ENCODE peak calls at places on chromosomes 6 and 20, in five cellular contexts. One of them, this sample, is unnamed.

GRCh38 chr6:168648730-168649129 is 207.7 kb downstream of the SMOC2 start:
- DNase-seq in stimulated activated CD4-positive, alpha-beta T cell treated with anti-CD3 and anti-CD28 coated beads, Interleukin-4, amount 100 ng/mL, for 48 hours: no peak
- DNase-seq in T-helper 1 cell: no peak
- DNase-seq in amniotic stem cell: no peak
- DNase-seq in activated CD4-positive, alpha-beta memory T cell treated with anti-CD3 and anti-CD28 coated beads, Interleukin-2, amount 10 ng/mL, durations not matched to agents 7 days and 5 days: no peak
- DNase-seq in this sample: no peak

GRCh38 chr6:166800110-166800509 is 156.2 kb downstream of the RNASET2 start:
- DNase-seq in stimulated activated CD4-positive, alpha-beta T cell treated with anti-CD3 and anti-CD28 coated beads, Interleukin-4, amount 100 ng/mL, for 48 hours: no peak
- DNase-seq in T-helper 1 cell: no peak
- DNase-seq in amniotic stem cell: no peak
- DNase-seq in activated CD4-positive, alpha-beta memory T cell treated with anti-CD3 and anti-CD28 coated beads, Interleukin-2, amount 10 ng/mL, durations not matched to agents 7 days and 5 days: no peak
- DNase-seq in this sample: no peak

GRCh38 chr20:19552144-19552895 is 205.7 kb upstream of the RIN2 start:
- DNase-seq in stimulated activated CD4-positive, alpha-beta T cell treated with anti-CD3 and anti-CD28 coated beads, Interleukin-4, amount 100 ng/mL, for 48 hours: no peak
- DNase-seq in T-helper 1 cell: no peak
- DNase-seq in amniotic stem cell: no peak
- DNase-seq in activated CD4-positive, alpha-beta memory T cell treated with anti-CD3 and anti-CD28 coated beads, Interleukin-2, amount 10 ng/mL, durations not matched to agents 7 days and 5 days: no peak
- DNase-seq in this sample: no peak

GRCh38 chr6:157761331-157761921 is 61.6 kb upstream of the SNX9 start:
- DNase-seq in stimulated activated CD4-positive, alpha-beta T cell treated with anti-CD3 and anti-CD28 coated beads, Interleukin-4, amount 100 ng/mL, for 48 hours: peak
- DNase-seq in T-helper 1 cell: no peak
- DNase-seq in amniotic stem cell: no peak
- DNase-seq in activated CD4-positive, alpha-beta memory T cell treated with anti-CD3 and anti-CD28 coated beads, Interleukin-2, amount 10 ng/mL, durations not matched to agents 7 days and 5 days: peak
- DNase-seq in this sample: peak

GRCh38 chr20:64222273-64222672 is 33.3 kb upstream of the PCMTD2 start:
- DNase-seq in stimulated activated CD4-positive, alpha-beta T cell treated with anti-CD3 and anti-CD28 coated beads, Interleukin-4, amount 100 ng/mL, for 48 hours: no peak
- DNase-seq in T-helper 1 cell: no peak
- DNase-seq in amniotic stem cell: no peak
- DNase-seq in activated CD4-positive, alpha-beta memory T cell treated with anti-CD3 and anti-CD28 coated beads, Interleukin-2, amount 10 ng/mL, durations not matched to agents 7 days and 5 days: no peak
- DNase-seq in this sample: no peak

GRCh38 chr6:13428528-13429405 is 58.6 kb downstream of the GFOD1 start:
- DNase-seq in stimulated activated CD4-positive, alpha-beta T cell treated with anti-CD3 and anti-CD28 coated beads, Interleukin-4, amount 100 ng/mL, for 48 hours: peak
- DNase-seq in T-helper 1 cell: no peak
- DNase-seq in amniotic stem cell: no peak
- DNase-seq in activated CD4-positive, alpha-beta memory T cell treated with anti-CD3 and anti-CD28 coated beads, Interleukin-2, amount 10 ng/mL, durations not matched to agents 7 days and 5 days: no peak
- DNase-seq in this sample: no peak

GRCh38 chr6:111480988-111481830 is 1.8 kb downstream of the REV3L start:
- DNase-seq in stimulated activated CD4-positive, alpha-beta T cell treated with anti-CD3 and anti-CD28 coated beads, Interleukin-4, amount 100 ng/mL, for 48 hours: no peak
- DNase-seq in T-helper 1 cell: no peak
- DNase-seq in amniotic stem cell: no peak
- DNase-seq in activated CD4-positive, alpha-beta memory T cell treated with anti-CD3 and anti-CD28 coated beads, Interleukin-2, amount 10 ng/mL, durations not matched to agents 7 days and 5 days: no peak
- DNase-seq in this sample: no peak

GRCh38 chr6:139981066-139981624 is 606.7 kb upstream of the CITED2 start:
- DNase-seq in stimulated activated CD4-positive, alpha-beta T cell treated with anti-CD3 and anti-CD28 coated beads, Interleukin-4, amount 100 ng/mL, for 48 hours: no peak
- DNase-seq in T-helper 1 cell: no peak
- DNase-seq in amniotic stem cell: no peak
- DNase-seq in activated CD4-positive, alpha-beta memory T cell treated with anti-CD3 and anti-CD28 coated beads, Interleukin-2, amount 10 ng/mL, durations not matched to agents 7 days and 5 days: no peak
- DNase-seq in this sample: no peak

GRCh38 chr20:41038878-41039404 is 10.3 kb downstream of the TOP1 start:
- DNase-seq in stimulated activated CD4-positive, alpha-beta T cell treated with anti-CD3 and anti-CD28 coated beads, Interleukin-4, amount 100 ng/mL, for 48 hours: no peak
- DNase-seq in T-helper 1 cell: no peak
- DNase-seq in amniotic stem cell: no peak
- DNase-seq in activated CD4-positive, alpha-beta memory T cell treated with anti-CD3 and anti-CD28 coated beads, Interleukin-2, amount 10 ng/mL, durations not matched to agents 7 days and 5 days: no peak
- DNase-seq in this sample: no peak

GRCh38 chr20:58078741-58079522 is 149.5 kb downstream of the ANKRD60 start:
- DNase-seq in stimulated activated CD4-positive, alpha-beta T cell treated with anti-CD3 and anti-CD28 coated beads, Interleukin-4, amount 100 ng/mL, for 48 hours: no peak
- DNase-seq in T-helper 1 cell: no peak
- DNase-seq in amniotic stem cell: no peak
- DNase-seq in activated CD4-positive, alpha-beta memory T cell treated with anti-CD3 and anti-CD28 coated beads, Interleukin-2, amount 10 ng/mL, durations not matched to agents 7 days and 5 days: no peak
- DNase-seq in this sample: no peak

GRCh38 chr6:46581459-46582177 is 71.0 kb downstream of the CYP39A1 start:
- DNase-seq in stimulated activated CD4-positive, alpha-beta T cell treated with anti-CD3 and anti-CD28 coated beads, Interleukin-4, amount 100 ng/mL, for 48 hours: no peak
- DNase-seq in T-helper 1 cell: no peak
- DNase-seq in amniotic stem cell: no peak
- DNase-seq in activated CD4-positive, alpha-beta memory T cell treated with anti-CD3 and anti-CD28 coated beads, Interleukin-2, amount 10 ng/mL, durations not matched to agents 7 days and 5 days: no peak
- DNase-seq in this sample: no peak

GRCh38 chr6:153062516-153062915 is 60.0 kb upstream of the MTRF1L start:
- DNase-seq in stimulated activated CD4-positive, alpha-beta T cell treated with anti-CD3 and anti-CD28 coated beads, Interleukin-4, amount 100 ng/mL, for 48 hours: no peak
- DNase-seq in T-helper 1 cell: no peak
- DNase-seq in amniotic stem cell: no peak
- DNase-seq in activated CD4-positive, alpha-beta memory T cell treated with anti-CD3 and anti-CD28 coated beads, Interleukin-2, amount 10 ng/mL, durations not matched to agents 7 days and 5 days: no peak
- DNase-seq in this sample: no peak